ENCODE peak calls at places on chromosomes 13 and 19, in six cellular contexts. S is MM.1S, E is uterus, J is epithelial cell of esophagus, L is AG10803, T is GM23338. C is an unnamed sample.

GRCh38 chr19:35525873-35526272 is 2.2 kb downstream of the SBSN start:
- DNase-seq in S (no peak), E (no peak), J (no peak), L (no peak), T (no peak), C (no peak)

GRCh38 chr19:5985098-5985783 is 7.3 kb upstream of the RANBP3 start:
- DNase-seq in S (no peak), E (no peak), J (peak), L (peak), T (no peak), C (peak)

GRCh38 chr13:113860579-113861432 is 3.1 kb downstream of the GAS6 start:
- DNase-seq in S (peak), E (peak), J (no peak), L (no peak), T (peak), C (no peak)

GRCh38 chr19:35856546-35857149 is at the start of gene KIRREL2:
- DNase-seq in S (no peak), E (no peak), J (no peak), L (no peak), T (peak), C (no peak)

GRCh38 chr19:29940971-29941585 is 961 bp upstream of the URI1 start:
- DNase-seq in S (no peak), E (no peak), J (peak), L (no peak), T (no peak), C (no peak)

GRCh38 chr13:69720278-69720983 is 387.2 kb upstream of the ATXN8OS start:
- DNase-seq in S (no peak), E (no peak), J (no peak), L (no peak), T (no peak), C (no peak)

GRCh38 chr19:31938675-31939074 is 406.7 kb upstream of the ZNF507 start:
- DNase-seq in S (no peak), E (no peak), J (no peak), L (no peak), T (no peak), C (peak)

GRCh38 chr13:105196052-105196451 is 1339.4 kb downstream of the EFNB2 start:
- DNase-seq in S (no peak), E (no peak), J (peak), L (peak), T (peak), C (peak)

GRCh38 chr13:37375071-37375470 is 223.5 kb downstream of the POSTN start:
- DNase-seq in S (no peak), E (no peak), J (peak), L (no peak), T (no peak), C (no peak)

GRCh38 chr13:80462567-80462966 is 121.6 kb upstream of the SPRY2 start:
- DNase-seq in S (no peak), E (no peak), J (no peak), L (no peak), T (no peak), C (no peak)

GRCh38 chr13:49348748-49349147 is 95.1 kb downstream of the CAB39L start:
- DNase-seq in S (no peak), E (no peak), J (peak), L (no peak), T (peak), C (no peak)

GRCh38 chr19:33197591-33198000 is 3.5 kb downstream of the LRP3 start:
- DNase-seq in S (no peak), E (no peak), J (no peak), L (no peak), T (no peak), C (no peak)

GRCh38 chr13:72643339-72643989 is 84.0 kb downstream of the MZT1 start:
- DNase-seq in S (peak), E (no peak), J (peak), L (peak), T (peak), C (peak)

GRCh38 chr13:94329754-94330551 is 149.5 kb downstream of the DCT start:
- DNase-seq in S (no peak), E (peak), J (peak), L (peak), T (no peak), C (peak)

GRCh38 chr13:112959701-112960542 is 9.1 kb upstream of the MCF2L start:
- DNase-seq in S (no peak), E (no peak), J (no peak), L (no peak), T (no peak), C (no peak)

GRCh38 chr19:15436826-15437110 is 13.0 kb downstream of the WIZ start:
- DNase-seq in S (no peak), E (peak), J (no peak), L (no peak), T (no peak), C (no peak)

GRCh38 chr19:10643166-10643967 is 10.8 kb upstream of the ILF3 start:
- DNase-seq in S (no peak), E (no peak), J (no peak), L (no peak), T (no peak), C (no peak)

GRCh38 chr13:98142427-98143156 is at the start of gene FARP1:
- DNase-seq in S (peak), E (peak), J (peak), L (peak), T (peak), C (peak)

GRCh38 chr19:15448778-15449619 is 757 bp downstream of the WIZ start:
- DNase-seq in S (no peak), E (peak), J (no peak), L (no peak), T (peak), C (no peak)

DNA sequence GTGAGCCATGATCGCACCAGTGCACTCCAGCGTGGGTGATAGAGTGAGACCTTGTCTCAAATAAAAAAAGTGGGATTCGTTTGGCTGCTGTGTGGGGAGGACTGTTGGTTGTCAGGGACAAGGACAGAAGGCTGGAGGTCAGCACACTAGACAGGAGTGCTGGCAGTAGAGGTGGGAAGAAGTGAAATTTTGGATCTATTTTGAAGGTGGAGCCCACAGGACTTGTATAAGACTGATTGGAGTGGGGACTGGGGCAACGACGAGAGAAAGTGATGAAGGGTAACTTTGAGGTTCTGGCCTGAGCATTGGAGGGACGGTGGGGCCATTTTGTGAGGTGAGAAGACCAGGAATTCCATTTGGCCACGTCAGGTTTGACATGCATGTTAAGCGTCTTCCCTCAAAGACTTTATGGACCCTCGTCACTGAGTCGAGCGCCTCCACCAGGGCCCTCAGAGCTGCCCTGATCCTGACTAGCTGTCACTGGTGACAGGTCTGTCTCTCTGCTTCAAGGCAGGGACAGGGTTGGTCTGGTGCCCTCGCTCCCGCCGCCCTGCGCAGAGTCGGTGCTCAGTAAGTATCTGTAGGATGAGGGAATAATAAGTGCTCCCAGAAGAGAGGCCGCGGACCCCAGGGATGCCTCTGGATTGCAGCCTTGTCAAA is 673 bp downstream of the CTU1 start:
- DNase-seq in S (no peak), E (no peak), J (peak), L (peak), T (peak), C (peak)
- TF ChIP-seq CTCF in S (no peak), E (no peak), J (no peak), L (no peak), T (no peak), C (no peak)

GRCh38 chr13:45473627-45474026 is 8.9 kb downstream of the COG3 start:
- DNase-seq in S (no peak), E (no peak), J (no peak), L (no peak), T (peak), C (no peak)
- TF ChIP-seq CTCF in S (no peak), E (no peak), J (peak), L (no peak), T (peak), C (no peak)

GRCh38 chr19:57578487-57579205 is at the start of gene ZNF416:
- DNase-seq in S (peak), E (peak), J (peak), L (peak), T (peak), C (peak)
- TF ChIP-seq CTCF in S (peak), E (peak), J (peak), L (peak), T (no peak), C (no peak)

GRCh38 chr13:22061371-22061805 is 390.5 kb downstream of the FGF9 start:
- DNase-seq in S (no peak), E (no peak), J (no peak), L (no peak), T (peak), C (no peak)
- TF ChIP-seq CTCF in S (no peak), E (no peak), J (no peak), L (no peak), T (no peak), C (no peak)

C was measured in astrocyte.